ENCODE peak calls at places on chromosomes 2 and 18, in seven cellular contexts. One of them, this sample, is unnamed.

GRCh38 chr2:22037274-22037673 is 913.5 kb downstream of the TDRD15 start:
- ATAC-seq in body of pancreas: no peak
- ATAC-seq in left lobe of liver: no peak
- ATAC-seq in effector memory CD8-positive, alpha-beta T cell: no peak
- ATAC-seq in lung: no peak
- ATAC-seq in esophagus mucosa: no peak
- ATAC-seq in activated naive CD8-positive, alpha-beta T cell treated with anti-CD3 and anti-CD28 coated beads, Interleukin-2, amount 10 ng/mL, durations not matched to agents 7 days and 5 days: no peak
- ATAC-seq in this sample: no peak

GRCh38 chr2:25062461-25062860 is 20.6 kb downstream of the EFR3B start:
- ATAC-seq in body of pancreas: no peak
- ATAC-seq in left lobe of liver: no peak
- ATAC-seq in effector memory CD8-positive, alpha-beta T cell: no peak
- ATAC-seq in lung: no peak
- ATAC-seq in esophagus mucosa: no peak
- ATAC-seq in activated naive CD8-positive, alpha-beta T cell treated with anti-CD3 and anti-CD28 coated beads, Interleukin-2, amount 10 ng/mL, durations not matched to agents 7 days and 5 days: no peak
- ATAC-seq in this sample: no peak

GRCh38 chr2:133045787-133046186 is 375.8 kb upstream of the LYPD1 start:
- ATAC-seq in body of pancreas: no peak
- ATAC-seq in left lobe of liver: no peak
- ATAC-seq in effector memory CD8-positive, alpha-beta T cell: no peak
- ATAC-seq in lung: peak
- ATAC-seq in esophagus mucosa: no peak
- ATAC-seq in activated naive CD8-positive, alpha-beta T cell treated with anti-CD3 and anti-CD28 coated beads, Interleukin-2, amount 10 ng/mL, durations not matched to agents 7 days and 5 days: no peak
- ATAC-seq in this sample: no peak

GRCh38 chr18:31042068-31042390 is 513 bp downstream of the DSC3 start:
- ATAC-seq in body of pancreas: no peak
- ATAC-seq in left lobe of liver: no peak
- ATAC-seq in effector memory CD8-positive, alpha-beta T cell: no peak
- ATAC-seq in lung: no peak
- ATAC-seq in esophagus mucosa: peak
- ATAC-seq in activated naive CD8-positive, alpha-beta T cell treated with anti-CD3 and anti-CD28 coated beads, Interleukin-2, amount 10 ng/mL, durations not matched to agents 7 days and 5 days: no peak
- ATAC-seq in this sample: no peak

GRCh38 chr18:79912994-79913831 is 38.2 kb downstream of the SLC66A2 start:
- ATAC-seq in body of pancreas: no peak
- ATAC-seq in left lobe of liver: peak
- ATAC-seq in effector memory CD8-positive, alpha-beta T cell: no peak
- ATAC-seq in lung: no peak
- ATAC-seq in esophagus mucosa: peak
- ATAC-seq in activated naive CD8-positive, alpha-beta T cell treated with anti-CD3 and anti-CD28 coated beads, Interleukin-2, amount 10 ng/mL, durations not matched to agents 7 days and 5 days: no peak
- ATAC-seq in this sample: no peak

GRCh38 chr2:160226367-160226766 is 26.3 kb upstream of the ITGB6 start:
- ATAC-seq in body of pancreas: no peak
- ATAC-seq in left lobe of liver: no peak
- ATAC-seq in effector memory CD8-positive, alpha-beta T cell: no peak
- ATAC-seq in lung: no peak
- ATAC-seq in esophagus mucosa: no peak
- ATAC-seq in activated naive CD8-positive, alpha-beta T cell treated with anti-CD3 and anti-CD28 coated beads, Interleukin-2, amount 10 ng/mL, durations not matched to agents 7 days and 5 days: no peak
- ATAC-seq in this sample: no peak

GRCh38 chr2:12663306-12664037 is 53.3 kb upstream of the TRIB2 start:
- ATAC-seq in body of pancreas: peak
- ATAC-seq in left lobe of liver: peak
- ATAC-seq in effector memory CD8-positive, alpha-beta T cell: no peak
- ATAC-seq in lung: no peak
- ATAC-seq in esophagus mucosa: no peak
- ATAC-seq in activated naive CD8-positive, alpha-beta T cell treated with anti-CD3 and anti-CD28 coated beads, Interleukin-2, amount 10 ng/mL, durations not matched to agents 7 days and 5 days: no peak
- ATAC-seq in this sample: no peak

GRCh38 chr18:62200121-62200914 is 13.3 kb downstream of the RELCH start:
- ATAC-seq in body of pancreas: peak
- ATAC-seq in left lobe of liver: no peak
- ATAC-seq in effector memory CD8-positive, alpha-beta T cell: peak
- ATAC-seq in lung: no peak
- ATAC-seq in esophagus mucosa: no peak
- ATAC-seq in activated naive CD8-positive, alpha-beta T cell treated with anti-CD3 and anti-CD28 coated beads, Interleukin-2, amount 10 ng/mL, durations not matched to agents 7 days and 5 days: no peak
- ATAC-seq in this sample: no peak

GRCh38 chr2:222283634-222284033 is 15.2 kb downstream of the PAX3 start:
- ATAC-seq in body of pancreas: no peak
- ATAC-seq in left lobe of liver: no peak
- ATAC-seq in effector memory CD8-positive, alpha-beta T cell: no peak
- ATAC-seq in lung: no peak
- ATAC-seq in esophagus mucosa: no peak
- ATAC-seq in activated naive CD8-positive, alpha-beta T cell treated with anti-CD3 and anti-CD28 coated beads, Interleukin-2, amount 10 ng/mL, durations not matched to agents 7 days and 5 days: no peak
- ATAC-seq in this sample: no peak

GRCh38 chr18:78319934-78320333 is 659.7 kb upstream of the SALL3 start:
- ATAC-seq in body of pancreas: no peak
- ATAC-seq in left lobe of liver: no peak
- ATAC-seq in effector memory CD8-positive, alpha-beta T cell: no peak
- ATAC-seq in lung: no peak
- ATAC-seq in esophagus mucosa: no peak
- ATAC-seq in activated naive CD8-positive, alpha-beta T cell treated with anti-CD3 and anti-CD28 coated beads, Interleukin-2, amount 10 ng/mL, durations not matched to agents 7 days and 5 days: no peak
- ATAC-seq in this sample: no peak

GRCh38 chr18:37742436-37742835 is 176.8 kb upstream of the CELF4 start:
- ATAC-seq in body of pancreas: no peak
- ATAC-seq in left lobe of liver: no peak
- ATAC-seq in effector memory CD8-positive, alpha-beta T cell: no peak
- ATAC-seq in lung: no peak
- ATAC-seq in esophagus mucosa: no peak
- ATAC-seq in activated naive CD8-positive, alpha-beta T cell treated with anti-CD3 and anti-CD28 coated beads, Interleukin-2, amount 10 ng/mL, durations not matched to agents 7 days and 5 days: no peak
- ATAC-seq in this sample: no peak

GRCh38 chr18:35063875-35064274 is 22.7 kb downstream of the MAPRE2 start:
- ATAC-seq in body of pancreas: no peak
- ATAC-seq in left lobe of liver: no peak
- ATAC-seq in effector memory CD8-positive, alpha-beta T cell: no peak
- ATAC-seq in lung: no peak
- ATAC-seq in esophagus mucosa: no peak
- ATAC-seq in activated naive CD8-positive, alpha-beta T cell treated with anti-CD3 and anti-CD28 coated beads, Interleukin-2, amount 10 ng/mL, durations not matched to agents 7 days and 5 days: no peak
- ATAC-seq in this sample: no peak